ENCODE peak calls at places on chromosomes 3 and 15, in four cellular contexts. M, F, L and R are unnamed samples.

GRCh38 chr3:170357176-170357919 is at the start of gene SKIL:
- DNase-seq in M (peak; percentile 82), F (peak; percentile 97), L (peak; percentile 60), R (peak; percentile 93)

GRCh38 chr15:91549581-91549980 is 303.9 kb upstream of the SLCO3A1 start:
- DNase-seq in M (no peak), F (no peak), L (no peak), R (no peak)

GRCh38 chr3:73520931-73521461 is 103.7 kb downstream of the PDZRN3 start:
- DNase-seq in M (no peak), F (no peak), L (no peak), R (no peak)

GRCh38 chr3:169264711-169265110 is 398.8 kb downstream of the MECOM start:
- DNase-seq in M (no peak), F (no peak), L (no peak), R (peak; percentile 88)

GRCh38 chr3:111577798-111578685 is 17.1 kb downstream of the ZBED2 start:
- DNase-seq in M (peak; percentile 16), F (no peak), L (peak; percentile 39), R (peak; percentile 25)

GRCh38 chr3:170768334-170768801 is 101.6 kb downstream of the RPL22L1 start:
- DNase-seq in M (no peak), F (no peak), L (no peak), R (no peak)

GRCh38 chr15:83109532-83109931 is 2.1 kb downstream of the TM6SF1 start:
- DNase-seq in M (no peak), F (no peak), L (no peak), R (no peak)

GRCh38 chr3:12303532-12303931 is 14.7 kb downstream of the PPARG start:
- DNase-seq in M (no peak), F (no peak), L (no peak), R (no peak)

GRCh38 chr3:150407051-150407817 is 864 bp upstream of the TSC22D2 start:
- DNase-seq in M (no peak), F (peak; percentile 56), L (no peak), R (no peak)

GRCh38 chr3:132973441-132973840 is 64.8 kb upstream of the TMEM108 start:
- DNase-seq in M (no peak), F (no peak), L (no peak), R (no peak)

GRCh38 chr3:2896281-2896967 is 213.8 kb downstream of the IL5RA start:
- DNase-seq in M (no peak), F (no peak), L (no peak), R (no peak)

GRCh38 chr3:189995129-189995528 is 125.6 kb downstream of the P3H2 start:
- DNase-seq in M (no peak), F (no peak), L (no peak), R (no peak)

GRCh38 chr3:102400766-102401165 is 34.0 kb upstream of the ZPLD1 start:
- DNase-seq in M (no peak), F (no peak), L (no peak), R (peak; percentile 17)

GRCh38 chr15:69806287-69806915 is 291.3 kb downstream of the TLE3 start:
- DNase-seq in M (no peak), F (no peak), L (no peak), R (no peak)

GRCh38 chr15:69802432-69802831 is 295.3 kb downstream of the TLE3 start:
- DNase-seq in M (no peak), F (no peak), L (no peak), R (no peak)

GRCh38 chr15:69807752-69808151 is 290.0 kb downstream of the TLE3 start:
- DNase-seq in M (no peak), F (no peak), L (no peak), R (no peak)

GRCh38 chr15:69805248-69805953 is 292.3 kb downstream of the TLE3 start:
- DNase-seq in M (no peak), F (no peak), L (no peak), R (no peak)

GRCh38 chr15:69804786-69805185 is 292.9 kb downstream of the TLE3 start:
- DNase-seq in M (no peak), F (no peak), L (no peak), R (no peak)
- H3K27me3 ChIP-seq in M (peaks cover 28% of the 10 kb centered on the region), F (peaks cover 5% of the 10 kb centered on the region), L (no peaks in the 10 kb centered on the region), R (peaks cover 3% of the 10 kb centered on the region)

GRCh38 chr15:47861186-47861585 is 143.9 kb downstream of the SEMA6D start:
- DNase-seq in M (no peak), F (no peak), L (no peak), R (no peak)

GRCh38 chr15:47857384-47858168 is 140.3 kb downstream of the SEMA6D start:
- DNase-seq in M (no peak), F (no peak), L (peak; percentile 7), R (no peak)

GRCh38 chr15:47862402-47862801 is 145.1 kb downstream of the SEMA6D start:
- DNase-seq in M (no peak), F (no peak), L (peak; percentile 21), R (no peak)
- TF ChIP-seq MYC in M (no peak), F (no peak), L (no peak), R (no peak)

GRCh38 chr3:38125305-38126120 is 11.4 kb downstream of the ACAA1 start:
- DNase-seq in M (no peak), F (no peak), L (no peak), R (no peak)
- H3K36me3 ChIP-seq in M (peaks cover 51% of the 10 kb centered on the region), F (peaks cover 94% of the 10 kb centered on the region), L (peaks cover 39% of the 10 kb centered on the region), R (peaks cover 20% of the 10 kb centered on the region)

DNA sequence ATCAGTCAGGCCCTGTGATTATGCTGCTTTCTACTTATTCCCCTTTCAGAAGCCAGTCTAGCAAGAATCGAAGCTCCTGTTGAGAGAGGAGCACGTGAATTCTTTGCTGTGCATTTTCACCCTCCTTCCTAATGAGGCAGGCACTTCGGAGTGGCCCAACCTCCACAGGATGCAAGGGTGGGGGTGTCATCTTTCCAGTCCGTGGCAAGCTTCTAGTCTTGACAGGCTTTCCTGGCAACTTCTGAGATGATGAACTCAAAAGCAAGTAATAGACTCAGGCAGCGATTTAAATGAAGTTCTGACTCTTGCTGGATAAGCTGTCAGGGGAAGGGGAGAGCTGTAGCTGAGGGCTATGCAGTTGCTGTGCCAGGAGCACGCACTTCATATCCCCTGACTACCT is 8.6 kb downstream of the PRICKLE2 start:
- DNase-seq in M (no peak), F (no peak), L (no peak), R (peak; percentile 62)
- H3K27me3 ChIP-seq in M (no peaks in the 10 kb centered on the region), F (no peaks in the 10 kb centered on the region), L (no peaks in the 10 kb centered on the region), R (no peaks in the 10 kb centered on the region)

GRCh38 chr15:41577863-41578735 is 19.1 kb downstream of the TYRO3 start:
- DNase-seq in M (no peak), F (no peak), L (no peak), R (no peak)
- TF ChIP-seq MYC in M (no peak), F (no peak), L (no peak), R (no peak)